ENCODE peak calls at places on chromosomes 12 and 14, in four cellular contexts. L is vagina, A is Caco-2, T is K562. G is an unnamed sample. For H3K36me3, H3K9me3 and H3K4me1, the result is how much of the 10 kb centered on the place peaks cover.

GRCh38 chr12:70402597-70402996 is 36.5 kb downstream of the KCNMB4 start:
- DNase-seq in A (no peak), L (no peak), T (no peak), G (peak)

GRCh38 chr12:14845350-14845750 is 2.0 kb upstream of the ART4 start:
- DNase-seq in L (no peak), A (peak), T (peak), G (peak)

GRCh38 chr14:93049867-93050331 is 65.8 kb downstream of the ITPK1 start:
- DNase-seq in L (no peak), A (no peak), T (no peak), G (no peak)

GRCh38 chr12:53674977-53675700 is 744 bp downstream of the ATP5MC2 start:
- DNase-seq in A (no peak), T (no peak), L (no peak), G (no peak)

GRCh38 chr14:85528882-85529585 is 910 bp upstream of the FLRT2 start:
- DNase-seq in T (no peak), A (no peak), L (no peak), G (no peak)

GRCh38 chr12:71967176-71967575 is 28.5 kb downstream of the TPH2 start:
- DNase-seq in A (no peak), L (no peak), T (no peak), G (no peak)

GRCh38 chr12:71183018-71183417 is 25.2 kb upstream of the TSPAN8 start:
- DNase-seq in A (no peak), L (no peak), T (no peak), G (peak)

GRCh38 chr12:3359478-3359877 is 131.5 kb upstream of the PRMT8 start:
- DNase-seq in A (no peak), T (no peak), L (no peak), G (no peak)

GRCh38 chr12:31896514-31897039 is 62.6 kb upstream of the RESF1 start:
- DNase-seq in L (no peak), A (no peak), T (peak), G (peak)

GRCh38 chr12:1616233-1617066 is 12.6 kb upstream of the WNT5B start:
- DNase-seq in T (no peak), A (no peak), L (no peak), G (no peak)

GRCh38 chr12:48758186-48758585 is 30.7 kb downstream of the ADCY6 start:
- DNase-seq in A (no peak), L (no peak), T (no peak), G (no peak)

GRCh38 chr14:56666716-56667115 is 87.1 kb downstream of the TMEM260 start:
- DNase-seq in L (no peak), A (no peak), T (no peak), G (no peak)

GRCh38 chr14:21184252-21184651 is 28.4 kb upstream of the OR5AU1 start:
- DNase-seq in L (no peak), A (no peak), T (no peak), G (no peak)

DNA sequence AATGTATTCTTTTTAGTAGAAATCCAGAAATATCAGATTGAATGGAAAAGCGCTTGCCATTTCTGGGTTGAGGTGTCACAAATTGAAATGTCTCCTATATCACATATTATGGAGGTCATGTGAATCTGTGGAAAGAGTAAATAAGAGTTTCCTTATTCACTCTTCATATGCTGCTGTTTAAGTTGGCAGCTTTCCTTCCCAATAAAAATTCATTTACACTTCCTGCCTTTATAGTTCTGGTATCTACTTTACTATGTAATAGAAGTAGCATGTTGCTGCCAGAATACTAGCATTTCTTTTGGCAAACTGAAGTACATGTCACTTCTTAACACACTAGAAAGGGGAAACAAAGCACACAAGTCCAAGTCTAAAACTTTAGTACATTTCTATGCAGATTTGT is 60.8 kb downstream of the SDR9C7 start:
- DNase-seq in T (no peak), A (no peak), L (no peak), G (no peak)
- H3K36me3 ChIP-seq in T (under half), A (under half), L (under half), G (under half)

DNA sequence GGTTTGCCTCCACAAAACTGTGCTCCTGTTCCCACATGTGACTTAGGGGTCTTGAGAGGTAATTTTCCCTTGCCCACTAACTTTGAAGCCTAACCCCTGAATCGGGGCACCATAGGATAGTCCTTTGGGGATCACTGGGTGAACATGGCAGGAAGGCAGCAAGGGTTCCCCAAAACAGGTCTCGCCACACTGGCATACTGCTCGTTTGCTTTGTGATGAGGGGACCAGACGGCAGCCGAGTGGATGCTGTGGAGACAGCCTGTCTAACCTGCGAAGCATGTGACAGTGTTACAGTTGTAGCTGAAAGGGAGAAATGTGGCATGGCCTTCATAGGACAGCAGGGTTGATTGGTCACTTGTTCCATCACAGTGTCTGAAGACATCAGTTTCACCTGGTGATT is 42.4 kb downstream of the UBE3B start:
- DNase-seq in L (no peak), A (no peak), T (no peak), G (no peak)
- H3K9me3 ChIP-seq in L (under half), A (under half), T (under half), G (under half)

GRCh38 chr12:132175496-132176357 is 31.5 kb downstream of the NOC4L start:
- DNase-seq in T (no peak), A (no peak), L (no peak), G (no peak)
- H3K4me1 ChIP-seq in T (under half), A (under half), L (under half), G (under half)

GRCh38 chr12:52540531-52540930 is 12.4 kb downstream of the KRT71 start:
- DNase-seq in L (no peak), T (no peak), A (no peak), G (no peak)
- H3K36me3 ChIP-seq in L (under half), T (under half), A (under half), G (under half)

GRCh38 chr12:26114720-26115406 is 10.0 kb downstream of the BHLHE41 start:
- DNase-seq in A (no peak), T (no peak), L (no peak), G (no peak)

GRCh38 chr12:26113194-26113654 is 11.6 kb downstream of the BHLHE41 start:
- DNase-seq in A (no peak), L (no peak), T (no peak), G (peak)

GRCh38 chr12:26112703-26113147 is 12.1 kb downstream of the BHLHE41 start:
- DNase-seq in T (no peak), A (no peak), L (no peak), G (peak)

GRCh38 chr12:26112232-26112631 is 12.6 kb downstream of the BHLHE41 start:
- DNase-seq in T (no peak), L (no peak), A (no peak), G (no peak)

DNA sequence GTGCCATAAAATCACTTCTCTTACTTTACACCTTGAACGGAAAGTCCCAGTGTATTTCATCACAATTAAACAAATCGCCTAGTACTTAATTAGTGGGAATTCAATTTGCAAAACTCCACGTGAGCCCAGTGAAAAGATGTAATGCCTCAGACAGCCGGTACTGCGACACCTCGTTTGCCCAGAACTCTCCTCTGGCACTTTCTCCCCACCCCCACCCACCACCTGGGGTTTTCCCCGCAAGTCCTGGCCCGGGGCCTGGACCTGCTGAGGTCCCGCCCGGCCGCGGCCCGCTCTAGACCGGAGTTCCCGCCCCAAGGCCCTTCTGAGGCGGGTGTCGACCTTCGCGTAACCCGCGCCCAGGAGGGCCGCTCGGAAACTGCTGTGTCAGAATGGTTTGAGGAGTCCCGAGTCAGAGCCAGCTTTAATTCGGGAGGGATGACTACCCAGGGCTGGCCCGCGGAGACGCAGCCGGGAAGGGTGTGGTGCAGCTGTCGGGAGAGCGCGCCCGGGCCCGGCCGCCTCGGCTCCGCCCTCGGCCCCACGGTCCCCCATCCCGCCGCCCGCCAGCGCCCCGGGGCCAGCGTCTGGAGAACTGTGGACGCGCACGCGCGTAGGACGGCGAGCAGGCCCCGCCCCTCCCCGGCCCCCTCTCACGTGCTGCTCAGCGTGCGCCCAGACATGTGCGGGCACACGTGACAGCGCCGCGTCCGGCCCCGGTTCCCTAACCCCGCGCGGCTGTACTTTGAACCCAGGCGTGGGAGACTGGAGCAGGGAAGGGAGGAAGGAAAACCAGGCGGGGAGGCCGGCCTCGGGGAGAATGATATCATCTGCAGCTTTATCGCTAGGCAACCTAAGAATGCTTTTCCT is 10.8 kb downstream of the BHLHE41 start:
- DNase-seq in A (peak), T (peak), L (no peak), G (peak)
- H3K9me3 ChIP-seq in A (under half), T (under half), L (under half), G (under half)

DNA sequence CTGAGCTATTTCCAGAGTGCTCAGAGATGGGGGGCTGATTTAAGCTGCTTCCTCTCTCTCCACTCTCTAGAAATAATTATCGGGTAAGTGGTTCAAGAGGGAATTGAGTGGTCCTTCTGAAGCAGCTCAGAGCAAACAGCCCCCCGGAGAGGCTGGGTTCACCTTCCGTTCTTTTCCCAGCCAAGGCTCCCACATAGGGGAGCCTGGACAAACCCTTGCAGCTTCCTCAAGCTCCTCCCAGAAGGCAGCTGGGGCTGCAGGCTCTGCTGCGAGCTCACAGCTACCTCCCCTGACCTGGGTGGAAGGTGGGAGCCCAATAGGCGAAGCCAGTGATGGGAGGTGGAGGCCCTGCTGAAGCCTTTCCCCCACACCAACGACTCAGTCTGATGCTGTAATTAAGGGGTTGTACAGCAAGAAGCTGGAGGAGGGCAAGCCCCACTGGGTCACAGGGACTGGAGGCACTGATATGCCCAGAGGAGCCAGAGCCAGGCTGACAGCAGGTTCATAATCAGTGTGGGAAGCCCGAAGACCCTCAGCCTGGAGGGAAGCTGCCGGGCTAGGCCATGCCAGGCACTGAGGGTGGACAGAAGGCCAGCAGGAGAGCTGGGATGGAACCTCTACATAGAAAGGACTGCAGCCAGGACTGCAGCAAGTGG is 52.4 kb downstream of the ARL6IP4 start:
- DNase-seq in L (no peak), A (no peak), T (no peak), G (no peak)
- H3K4me1 ChIP-seq in L (under half), A (under half), T (under half), G (under half)

DNA sequence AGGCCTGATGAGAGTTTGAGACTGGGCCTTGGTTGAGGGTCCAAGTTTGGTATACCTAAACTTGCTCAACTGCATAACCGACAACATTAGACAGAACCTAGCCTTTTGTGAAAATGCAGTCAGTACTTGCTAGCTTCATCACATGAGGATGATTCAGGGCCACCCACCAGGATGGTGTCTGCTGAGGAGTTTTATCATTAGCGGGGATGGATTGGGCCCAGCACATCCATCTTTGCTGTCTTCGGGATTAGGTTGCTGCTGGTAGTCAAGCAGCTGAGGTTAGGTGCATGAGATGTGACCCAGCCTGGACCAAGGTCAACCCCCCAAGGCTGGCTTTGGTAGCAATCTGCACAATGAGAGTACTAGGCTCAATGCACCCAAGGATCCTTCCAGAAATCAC is 61.4 kb downstream of the DGLUCY start:
- DNase-seq in A (no peak), L (no peak), T (no peak), G (no peak)
- H3K36me3 ChIP-seq in A (under half), L (under half), T (under half), G (under half)

GRCh38 chr14:62501021-62501750 is 544.1 kb downstream of the KCNH5 start:
- DNase-seq in T (no peak), A (no peak), L (no peak), G (no peak)
- H3K9me3 ChIP-seq in T (under half), A (under half), L (under half), G (under half)